ENCODE peak calls at places on chromosome 17, in seven cellular contexts. One of them, this sample, is unnamed.

GRCh38 chr17:42333053-42333452 is 44.8 kb downstream of the STAT5A start:
- DNase-seq in Peyer's patch: no peak
- DNase-seq in suprapubic skin: no peak
- DNase-seq in prostate gland: no peak
- DNase-seq in tibial nerve: no peak
- DNase-seq in stomach: no peak
- DNase-seq in body of pancreas: no peak
- DNase-seq in this sample: no peak

GRCh38 chr17:75511610-75512575 is 3.4 kb downstream of the CASKIN2 start:
- DNase-seq in tibial nerve: no peak
- DNase-seq in prostate gland: no peak
- DNase-seq in Peyer's patch: no peak
- DNase-seq in suprapubic skin: no peak
- DNase-seq in stomach: peak; percentile 87
- DNase-seq in body of pancreas: peak; percentile 83
- DNase-seq in this sample: no peak

GRCh38 chr17:76569607-76570279 is 15.9 kb downstream of the ST6GALNAC2 start:
- DNase-seq in tibial nerve: peak; percentile 67
- DNase-seq in Peyer's patch: no peak
- DNase-seq in stomach: peak; percentile 90
- DNase-seq in prostate gland: no peak
- DNase-seq in suprapubic skin: no peak
- DNase-seq in body of pancreas: peak; percentile 81
- DNase-seq in this sample: no peak

GRCh38 chr17:39486242-39486641 is 25.0 kb downstream of the CDK12 start:
- DNase-seq in prostate gland: no peak
- DNase-seq in stomach: peak; percentile 8
- DNase-seq in suprapubic skin: no peak
- DNase-seq in tibial nerve: no peak
- DNase-seq in body of pancreas: no peak
- DNase-seq in Peyer's patch: no peak
- DNase-seq in this sample: no peak

GRCh38 chr17:61574542-61575351 is 16.3 kb downstream of the NACA2 start:
- DNase-seq in prostate gland: peak; percentile 62
- DNase-seq in Peyer's patch: no peak
- DNase-seq in body of pancreas: peak; percentile 5
- DNase-seq in tibial nerve: no peak
- DNase-seq in stomach: no peak
- DNase-seq in suprapubic skin: no peak
- DNase-seq in this sample: no peak

GRCh38 chr17:57723427-57724037 is 21.6 kb downstream of the CCDC182 start:
- DNase-seq in tibial nerve: no peak
- DNase-seq in stomach: no peak
- DNase-seq in Peyer's patch: no peak
- DNase-seq in prostate gland: no peak
- DNase-seq in suprapubic skin: no peak
- DNase-seq in body of pancreas: no peak
- DNase-seq in this sample: no peak

GRCh38 chr17:19706791-19707727 is 9.3 kb downstream of the SLC47A2 start:
- DNase-seq in suprapubic skin: no peak
- DNase-seq in tibial nerve: no peak
- DNase-seq in stomach: no peak
- DNase-seq in body of pancreas: no peak
- DNase-seq in prostate gland: peak; percentile 83
- DNase-seq in Peyer's patch: no peak
- DNase-seq in this sample: no peak

GRCh38 chr17:6426356-6427101 is 8.4 kb downstream of the AIPL1 start:
- DNase-seq in stomach: no peak
- DNase-seq in Peyer's patch: no peak
- DNase-seq in suprapubic skin: no peak
- DNase-seq in tibial nerve: no peak
- DNase-seq in prostate gland: no peak
- DNase-seq in body of pancreas: no peak
- DNase-seq in this sample: no peak

GRCh38 chr17:31841850-31842415 is 17.1 kb downstream of the COPRS start:
- DNase-seq in stomach: no peak
- DNase-seq in body of pancreas: peak; percentile 36
- DNase-seq in tibial nerve: no peak
- DNase-seq in Peyer's patch: no peak
- DNase-seq in suprapubic skin: no peak
- DNase-seq in prostate gland: no peak
- DNase-seq in this sample: no peak

GRCh38 chr17:9071016-9071415 is 49.7 kb downstream of the NTN1 start:
- DNase-seq in prostate gland: no peak
- DNase-seq in body of pancreas: no peak
- DNase-seq in tibial nerve: no peak
- DNase-seq in suprapubic skin: no peak
- DNase-seq in Peyer's patch: no peak
- DNase-seq in stomach: no peak
- DNase-seq in this sample: no peak

GRCh38 chr17:20226814-20227482 is 217.8 kb downstream of the SPECC1 start:
- DNase-seq in Peyer's patch: peak; percentile 45
- DNase-seq in tibial nerve: peak; percentile 69
- DNase-seq in suprapubic skin: peak; percentile 85
- DNase-seq in prostate gland: peak; percentile 74
- DNase-seq in body of pancreas: peak; percentile 86
- DNase-seq in stomach: peak; percentile 82
- DNase-seq in this sample: no peak

GRCh38 chr17:57349533-57350227 is 93.4 kb downstream of the MSI2 start:
- DNase-seq in prostate gland: no peak
- DNase-seq in tibial nerve: no peak
- DNase-seq in body of pancreas: no peak
- DNase-seq in stomach: no peak
- DNase-seq in Peyer's patch: no peak
- DNase-seq in suprapubic skin: no peak
- DNase-seq in this sample: no peak

GRCh38 chr17:58325976-58326468 is 2.6 kb downstream of the TSPOAP1 start:
- DNase-seq in suprapubic skin: no peak
- DNase-seq in Peyer's patch: no peak
- DNase-seq in body of pancreas: no peak
- DNase-seq in stomach: no peak
- DNase-seq in tibial nerve: no peak
- DNase-seq in prostate gland: no peak
- DNase-seq in this sample: no peak

GRCh38 chr17:3594056-3594810 is 15.0 kb downstream of the TRPV1 start:
- DNase-seq in tibial nerve: no peak
- DNase-seq in Peyer's patch: no peak
- DNase-seq in suprapubic skin: no peak
- DNase-seq in stomach: no peak
- DNase-seq in body of pancreas: no peak
- DNase-seq in prostate gland: no peak
- DNase-seq in this sample: no peak

GRCh38 chr17:76138234-76138895 is 2.7 kb downstream of the FOXJ1 start:
- DNase-seq in suprapubic skin: no peak
- DNase-seq in stomach: no peak
- DNase-seq in tibial nerve: no peak
- DNase-seq in Peyer's patch: no peak
- DNase-seq in prostate gland: no peak
- DNase-seq in body of pancreas: peak; percentile 65
- DNase-seq in this sample: no peak

DNA sequence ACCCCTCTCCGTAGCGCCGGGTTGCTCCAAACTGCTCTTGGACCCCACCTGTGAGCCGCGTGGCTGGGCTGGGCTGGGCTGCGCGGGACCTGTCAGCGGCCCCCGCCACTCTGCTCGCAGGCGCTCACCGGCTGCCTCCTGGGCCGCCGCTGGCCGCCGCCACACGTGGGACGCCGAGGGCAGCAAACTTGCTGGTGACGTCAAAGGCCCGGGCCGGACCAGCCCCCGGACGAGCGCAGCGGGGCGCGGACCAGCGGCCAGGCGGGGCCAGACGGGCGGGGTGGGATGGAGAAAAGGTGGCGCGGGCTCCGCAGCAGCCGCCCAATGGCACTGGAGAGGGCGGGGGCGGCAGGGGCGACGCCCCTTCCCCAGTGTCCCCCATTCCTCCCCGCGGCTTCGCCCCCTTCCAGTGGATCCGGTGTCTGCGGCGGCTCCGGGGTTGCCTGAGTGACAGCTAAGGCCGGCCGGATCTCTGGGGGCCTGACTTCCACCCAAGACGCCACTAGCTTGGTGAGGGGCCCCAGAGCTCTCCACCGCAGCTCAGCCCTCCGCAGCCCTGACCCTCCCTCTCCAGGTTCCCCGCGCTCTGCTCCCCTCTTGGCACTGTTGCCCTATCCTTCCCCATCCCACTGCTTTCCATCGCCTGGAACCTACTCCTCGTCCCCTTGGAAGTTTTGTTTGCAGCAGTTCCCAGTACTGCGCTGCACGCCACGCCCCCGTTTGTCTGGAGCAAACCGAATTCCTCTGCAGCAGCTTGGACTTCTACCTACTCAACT is at the start of gene HS3ST3A1:
- DNase-seq in Peyer's patch: no peak
- DNase-seq in suprapubic skin: peak; percentile 79
- DNase-seq in body of pancreas: peak; percentile 34
- DNase-seq in tibial nerve: no peak
- DNase-seq in stomach: no peak
- DNase-seq in prostate gland: peak; percentile 5
- DNase-seq in this sample: no peak
- TF ChIP-seq POLR2A in Peyer's patch: no peak
- TF ChIP-seq POLR2A in suprapubic skin: no peak
- TF ChIP-seq POLR2A in body of pancreas: no peak
- TF ChIP-seq POLR2A in tibial nerve: peak; percentile 32
- TF ChIP-seq POLR2A in stomach: no peak
- TF ChIP-seq POLR2A in prostate gland: no peak
- TF ChIP-seq POLR2A in this sample: peak; percentile 73

DNA sequence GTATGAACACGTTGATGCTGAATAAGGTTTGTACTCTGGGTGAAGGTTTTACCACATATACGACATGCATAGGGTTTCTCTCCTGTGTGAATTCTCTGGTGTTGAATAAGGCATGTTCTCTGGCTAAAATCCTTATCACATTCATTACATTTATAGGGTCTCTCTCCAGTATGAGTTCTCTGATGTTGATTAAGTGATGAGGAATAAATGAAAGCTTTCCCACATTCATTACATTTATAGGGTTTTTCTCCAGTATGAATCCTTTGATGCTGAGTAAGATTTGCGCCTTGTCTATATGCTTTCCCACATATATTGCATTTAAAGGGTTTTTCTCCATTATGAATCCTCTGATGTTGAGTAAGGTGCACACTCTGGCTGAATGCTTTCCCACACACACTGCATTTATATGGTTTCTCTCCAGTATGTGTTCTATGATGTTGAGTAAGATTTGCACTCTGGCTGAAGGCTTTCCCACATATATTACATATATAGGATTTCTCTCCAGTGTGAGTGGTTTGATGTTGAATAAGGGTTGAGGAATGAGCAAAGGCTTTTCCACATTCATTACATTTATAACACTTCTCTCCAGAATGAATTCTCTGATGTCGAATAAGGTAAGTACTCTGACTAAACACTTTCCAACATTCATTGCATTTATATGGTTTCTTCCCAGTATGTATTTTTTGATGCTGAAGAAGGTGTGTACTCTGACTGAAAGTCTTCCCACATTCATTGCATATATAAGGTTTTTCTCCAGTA is 16.9 kb downstream of the ZNF287 start:
- DNase-seq in body of pancreas: no peak
- DNase-seq in stomach: no peak
- DNase-seq in Peyer's patch: no peak
- DNase-seq in tibial nerve: no peak
- DNase-seq in suprapubic skin: no peak
- DNase-seq in prostate gland: no peak
- DNase-seq in this sample: no peak
- H3K9me3 ChIP-seq in body of pancreas: peaks cover 5% of the 10 kb centered on the region
- H3K9me3 ChIP-seq in stomach: peaks cover 96% of the 10 kb centered on the region
- H3K9me3 ChIP-seq in Peyer's patch: peaks cover 82% of the 10 kb centered on the region
- H3K9me3 ChIP-seq in tibial nerve: peaks cover 92% of the 10 kb centered on the region
- H3K9me3 ChIP-seq in suprapubic skin: peaks cover 53% of the 10 kb centered on the region
- H3K9me3 ChIP-seq in prostate gland: no peaks in the 10 kb centered on the region
- H3K9me3 ChIP-seq in this sample: peaks cover 73% of the 10 kb centered on the region

GRCh38 chr17:45052052-45052772 is 780 bp upstream of the DCAKD start:
- DNase-seq in Peyer's patch: peak; percentile 74
- DNase-seq in body of pancreas: peak; percentile 26
- DNase-seq in tibial nerve: no peak
- DNase-seq in stomach: peak; percentile 53
- DNase-seq in suprapubic skin: no peak
- DNase-seq in prostate gland: peak; percentile 19
- DNase-seq in this sample: no peak

GRCh38 chr17:45048795-45049563 is 2.5 kb downstream of the DCAKD start:
- DNase-seq in prostate gland: no peak
- DNase-seq in stomach: no peak
- DNase-seq in tibial nerve: no peak
- DNase-seq in Peyer's patch: no peak
- DNase-seq in suprapubic skin: no peak
- DNase-seq in body of pancreas: no peak
- DNase-seq in this sample: no peak

GRCh38 chr17:45051060-45051719 is at the start of gene DCAKD:
- DNase-seq in suprapubic skin: peak; percentile 95
- DNase-seq in Peyer's patch: peak; percentile 91
- DNase-seq in body of pancreas: peak; percentile 96
- DNase-seq in prostate gland: peak; percentile 94
- DNase-seq in tibial nerve: peak; percentile 89
- DNase-seq in stomach: peak; percentile 96
- DNase-seq in this sample: no peak

GRCh38 chr17:45046536-45047125 is 4.8 kb downstream of the DCAKD start:
- DNase-seq in Peyer's patch: no peak
- DNase-seq in body of pancreas: no peak
- DNase-seq in prostate gland: no peak
- DNase-seq in suprapubic skin: no peak
- DNase-seq in tibial nerve: no peak
- DNase-seq in stomach: no peak
- DNase-seq in this sample: no peak

GRCh38 chr17:45050680-45051059 is 762 bp downstream of the DCAKD start:
- DNase-seq in prostate gland: no peak
- DNase-seq in stomach: no peak
- DNase-seq in suprapubic skin: no peak
- DNase-seq in tibial nerve: no peak
- DNase-seq in Peyer's patch: peak; percentile 46
- DNase-seq in body of pancreas: peak; percentile 19
- DNase-seq in this sample: no peak
- TF ChIP-seq POLR2A in prostate gland: no peak
- TF ChIP-seq POLR2A in stomach: no peak
- TF ChIP-seq POLR2A in suprapubic skin: no peak
- TF ChIP-seq POLR2A in tibial nerve: no peak
- TF ChIP-seq POLR2A in Peyer's patch: no peak
- TF ChIP-seq POLR2A in body of pancreas: no peak
- TF ChIP-seq POLR2A in this sample: no peak

GRCh38 chr17:16976686-16977550 is 5.0 kb upstream of the TNFRSF13B start:
- DNase-seq in stomach: no peak
- DNase-seq in Peyer's patch: no peak
- DNase-seq in body of pancreas: no peak
- DNase-seq in tibial nerve: no peak
- DNase-seq in suprapubic skin: peak; percentile 16
- DNase-seq in prostate gland: no peak
- DNase-seq in this sample: no peak

GRCh38 chr17:16974569-16975265 is 2.8 kb upstream of the TNFRSF13B start:
- DNase-seq in Peyer's patch: no peak
- DNase-seq in suprapubic skin: peak; percentile 29
- DNase-seq in prostate gland: no peak
- DNase-seq in tibial nerve: no peak
- DNase-seq in stomach: no peak
- DNase-seq in body of pancreas: no peak
- DNase-seq in this sample: no peak

GRCh38 chr17:16975266-16975651 is 3.3 kb upstream of the TNFRSF13B start:
- DNase-seq in body of pancreas: no peak
- DNase-seq in prostate gland: no peak
- DNase-seq in suprapubic skin: no peak
- DNase-seq in stomach: no peak
- DNase-seq in tibial nerve: no peak
- DNase-seq in Peyer's patch: peak; percentile 59
- DNase-seq in this sample: no peak

GRCh38 chr17:16977932-16978331 is 6.0 kb upstream of the TNFRSF13B start:
- DNase-seq in tibial nerve: no peak
- DNase-seq in stomach: no peak
- DNase-seq in body of pancreas: no peak
- DNase-seq in suprapubic skin: peak; percentile 21
- DNase-seq in Peyer's patch: no peak
- DNase-seq in prostate gland: no peak
- DNase-seq in this sample: no peak

GRCh38 chr17:16975744-16976625 is 4.1 kb upstream of the TNFRSF13B start:
- DNase-seq in body of pancreas: no peak
- DNase-seq in prostate gland: no peak
- DNase-seq in stomach: no peak
- DNase-seq in tibial nerve: no peak
- DNase-seq in Peyer's patch: no peak
- DNase-seq in suprapubic skin: peak; percentile 6
- DNase-seq in this sample: no peak
- H3K9me3 ChIP-seq in body of pancreas: no peaks in the 10 kb centered on the region
- H3K9me3 ChIP-seq in prostate gland: no peaks in the 10 kb centered on the region
- H3K9me3 ChIP-seq in stomach: no peaks in the 10 kb centered on the region
- H3K9me3 ChIP-seq in tibial nerve: no peaks in the 10 kb centered on the region
- H3K9me3 ChIP-seq in Peyer's patch: no peaks in the 10 kb centered on the region
- H3K9me3 ChIP-seq in suprapubic skin: no peaks in the 10 kb centered on the region
- H3K9me3 ChIP-seq in this sample: no peaks in the 10 kb centered on the region

This sample was measured in vagina.